ENCODE peak calls at places on chromosome 20, in nine cellular contexts. X is T follicular helper cell, M is nephron progenitor cell, V is anterior cingulate cortex, S is iPS DF 19.7, N is hypothalamus, I is SK-N-DZ, F is BJ, W is hepatocyte. B is an unnamed sample.

GRCh38 chr20:59055302-59055701 is 12.7 kb upstream of the PRELID3B start:
- DNase-seq in X (no peak), M (no peak), V (no peak), S (no peak), N (no peak), I (no peak), F (no peak), W (no peak), B (no peak)

GRCh38 chr20:37388831-37389230 is 42.9 kb downstream of the SRC start:
- DNase-seq in X (no peak), M (no peak), V (no peak), S (no peak), N (no peak), I (no peak), F (no peak), W (peak), B (no peak)

GRCh38 chr20:18904624-18905023 is 91.0 kb downstream of the SCP2D1 start:
- DNase-seq in X (no peak), M (no peak), V (peak), S (no peak), N (no peak), I (no peak), F (no peak), W (peak), B (no peak)

GRCh38 chr20:8805737-8806442 is 263.0 kb upstream of the PLCB4 start:
- DNase-seq in X (no peak), M (no peak), V (no peak), S (no peak), N (no peak), I (no peak), F (no peak), W (no peak), B (no peak)

GRCh38 chr20:3651204-3651970 is 11.8 kb downstream of the GFRA4 start:
- DNase-seq in X (no peak), M (no peak), V (no peak), S (no peak), N (no peak), I (no peak), F (no peak), W (no peak), B (no peak)

GRCh38 chr20:52420805-52421204 is 229.2 kb upstream of the ZFP64 start:
- DNase-seq in X (no peak), M (no peak), V (no peak), S (no peak), N (no peak), I (no peak), F (no peak), W (no peak), B (no peak)

GRCh38 chr20:24470031-24470781 is 777 bp downstream of the SYNDIG1 start:
- DNase-seq in X (no peak), M (peak), V (no peak), S (no peak), N (peak), I (peak), F (no peak), W (peak), B (no peak)

GRCh38 chr20:839626-840025 is 6.1 kb downstream of the FAM110A start:
- DNase-seq in X (no peak), M (no peak), V (no peak), S (no peak), N (no peak), I (no peak), F (no peak), W (no peak), B (no peak)

GRCh38 chr20:34485068-34485634 is 31.1 kb upstream of the DYNLRB1 start:
- DNase-seq in X (no peak), M (no peak), V (no peak), S (no peak), N (no peak), I (no peak), F (no peak), W (no peak), B (no peak)

GRCh38 chr20:15339264-15339663 is 1001.9 kb upstream of the FLRT3 start:
- DNase-seq in X (no peak), M (no peak), V (no peak), S (no peak), N (no peak), I (no peak), F (no peak), W (no peak), B (peak)

GRCh38 chr20:58515240-58516212 is at the start of gene APCDD1L:
- DNase-seq in X (no peak), M (peak), V (no peak), S (no peak), N (no peak), I (no peak), F (no peak), W (no peak), B (no peak)